ENCODE peak calls at places on chromosomes 5 and 9, in eight cellular contexts. H is T-cell, S is amniotic epithelial cell, Y is HFF-Myc, K is 8988T, B is heart left ventricle, O is HuH-7.5, I is adipocyte. P is an unnamed sample.
A peak's percentile ranks its signal among the peaks of the same experiment; 100 is the strongest.

GRCh38 chr5:111415053-111415452 is 97.3 kb downstream of the STARD4 start:
- DNase-seq in H (no peak), S (no peak), Y (no peak), K (no peak), B (no peak), O (no peak), I (no peak), P (no peak)

GRCh38 chr5:163079618-163080017 is 357.8 kb upstream of the CCNG1 start:
- DNase-seq in H (no peak), S (no peak), Y (no peak), K (no peak), B (no peak), O (peak; percentile 4), I (no peak), P (no peak)

GRCh38 chr5:171945066-171945465 is 61.4 kb downstream of the FBXW11 start:
- DNase-seq in H (no peak), S (peak; percentile 74), Y (no peak), K (no peak), B (no peak), O (no peak), I (peak; percentile 66), P (no peak)

GRCh38 chr5:169791251-169791650 is 154.2 kb downstream of the DOCK2 start:
- DNase-seq in H (no peak), S (no peak), Y (no peak), K (no peak), B (no peak), O (no peak), I (no peak), P (no peak)

GRCh38 chr9:22307013-22307711 is 139.5 kb upstream of the DMRTA1 start:
- DNase-seq in H (no peak), S (peak; percentile 67), Y (peak; percentile 19), K (no peak), B (no peak), O (no peak), I (peak; percentile 88), P (peak; percentile 15)

GRCh38 chr5:147733075-147733474 is 49.5 kb downstream of the JAKMIP2 start:
- DNase-seq in H (no peak), S (no peak), Y (no peak), K (no peak), B (no peak), O (no peak), I (no peak), P (no peak)

GRCh38 chr9:128104171-128104618 is 23.3 kb downstream of the PTGES2 start:
- DNase-seq in H (no peak), S (no peak), Y (no peak), K (no peak), B (peak; percentile 22), O (peak; percentile 38), I (peak; percentile 44), P (peak; percentile 73)

GRCh38 chr5:176700239-176700847 is 53.1 kb downstream of the TSPAN17 start:
- DNase-seq in H (no peak), S (no peak), Y (no peak), K (peak; percentile 76), B (no peak), O (no peak), I (no peak), P (no peak)

P was measured in DND-41.